ENCODE peak calls at places on chromosomes 16 and 17, in four cellular contexts. T is HepG2, G is K562, N is Panc1. B is an unnamed sample.

GRCh38 chr16:10521681-10522274 is 58.6 kb downstream of the EMP2 start:
- DNase-seq in N (peak), T (peak), G (peak), B (peak)

GRCh38 chr16:19743816-19744159 is 25.7 kb downstream of the IQCK start:
- DNase-seq in N (no peak), T (no peak), G (no peak), B (no peak)

GRCh38 chr16:85778873-85779272 is 20.5 kb downstream of the EMC8 start:
- DNase-seq in G (no peak), N (no peak), T (no peak), B (no peak)

GRCh38 chr17:726331-726919 is 6.0 kb upstream of the TLCD3A start:
- DNase-seq in N (no peak), T (no peak), G (no peak), B (no peak)

GRCh38 chr17:27506348-27507218 is 50.3 kb downstream of the KSR1 start:
- DNase-seq in G (peak), T (no peak), N (no peak), B (no peak)

GRCh38 chr17:66420961-66421371 is 118.6 kb downstream of the PRKCA start:
- DNase-seq in G (no peak), T (peak), N (no peak), B (no peak)

GRCh38 chr16:83200005-83200779 is 573.4 kb downstream of the CDH13 start:
- DNase-seq in T (no peak), N (no peak), G (no peak), B (no peak)

GRCh38 chr17:9958586-9959281 is 53.7 kb upstream of the RCVRN start:
- DNase-seq in N (no peak), G (no peak), T (no peak), B (no peak)

GRCh38 chr16:74752756-74753155 is 21.9 kb downstream of the FA2H start:
- DNase-seq in T (no peak), G (no peak), N (no peak), B (no peak)

GRCh38 chr16:24834459-24835335 is 11.1 kb upstream of the SLC5A11 start:
- DNase-seq in T (peak), G (peak), N (no peak), B (peak)

GRCh38 chr17:22268912-22269220 is 576.5 kb downstream of the KCNJ18 start:
- DNase-seq in T (no peak), G (no peak), N (no peak), B (no peak)

GRCh38 chr17:7781467-7781866 is 52.5 kb upstream of the KDM6B start:
- DNase-seq in T (peak), N (no peak), G (no peak), B (no peak)

GRCh38 chr17:28008526-28008925 is 34.0 kb upstream of the NLK start:
- DNase-seq in T (peak), N (no peak), G (peak), B (peak)

GRCh38 chr17:10798332-10798749 is 5.6 kb downstream of the TMEM238L start:
- DNase-seq in N (no peak), T (no peak), G (no peak), B (no peak)

GRCh38 chr16:8905168-8905762 is 23.1 kb downstream of the LITAFD start:
- DNase-seq in T (peak), G (no peak), N (peak), B (peak)

GRCh38 chr17:61556224-61557188 is 34.5 kb downstream of the NACA2 start:
- DNase-seq in G (no peak), T (no peak), N (no peak), B (no peak)

GRCh38 chr17:78736526-78737079 is 45.5 kb downstream of the CYTH1 start:
- DNase-seq in T (no peak), G (peak), N (peak), B (peak)

GRCh38 chr16:85485379-85485778 is 127.7 kb upstream of the GSE1 start:
- DNase-seq in T (no peak), G (no peak), N (no peak), B (no peak)

GRCh38 chr16:79071424-79071823 is 529.1 kb downstream of the MAF start:
- DNase-seq in G (no peak), N (no peak), T (no peak), B (no peak)

GRCh38 chr17:557371-557770 is 157.3 kb downstream of the VPS53 start:
- DNase-seq in N (no peak), G (no peak), T (no peak), B (no peak)

DNA sequence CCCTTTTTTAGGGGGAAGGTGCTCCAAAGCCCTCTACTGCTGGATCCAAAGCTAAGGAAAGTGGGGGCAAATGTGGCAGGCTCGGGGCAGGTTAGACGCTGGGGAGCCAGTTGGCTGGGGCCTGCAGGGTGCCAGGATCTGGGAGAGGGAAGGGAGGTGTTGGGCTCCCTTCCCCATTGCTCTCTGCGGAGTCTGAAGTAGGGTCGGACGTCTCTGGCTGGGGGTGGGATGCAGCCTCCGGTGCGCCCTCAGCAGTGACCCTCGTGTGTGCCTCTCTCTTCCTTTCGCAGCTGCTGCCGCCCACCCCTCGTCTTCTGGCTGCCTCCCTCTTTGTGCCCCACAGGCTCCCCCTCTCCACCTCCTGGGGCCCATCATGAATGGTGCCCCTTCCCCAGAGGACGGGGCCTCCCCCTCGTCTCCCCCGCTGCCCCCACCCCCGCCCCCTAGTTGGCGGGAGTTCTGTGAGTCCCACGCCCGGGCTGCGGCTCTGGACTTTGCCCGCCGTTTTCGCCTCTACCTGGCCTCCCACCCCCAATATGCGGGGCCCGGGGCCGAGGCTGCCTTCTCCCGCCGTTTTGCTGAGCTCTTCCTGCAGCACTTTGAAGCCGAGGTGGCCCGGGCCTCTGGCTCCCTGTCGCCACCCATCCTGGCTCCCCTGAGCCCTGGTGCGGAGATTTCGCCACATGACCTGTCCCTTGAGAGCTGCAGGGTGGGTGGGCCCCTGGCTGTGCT is 2.2 kb downstream of the SH2B1 start:
- DNase-seq in N (no peak), T (peak), G (no peak), B (no peak)
- TF ChIP-seq TCF7L2 in N (no peak), T (no peak), G (no peak), B (no peak)

GRCh38 chr17:63702616-63703015 is 2.7 kb upstream of the LIMD2 start:
- DNase-seq in T (no peak), G (no peak), N (no peak), B (no peak)

GRCh38 chr17:63702223-63702577 is 2.3 kb upstream of the LIMD2 start:
- DNase-seq in N (no peak), T (no peak), G (no peak), B (no peak)

GRCh38 chr17:63700528-63701441 is 860 bp upstream of the LIMD2 start:
- DNase-seq in T (no peak), N (no peak), G (no peak), B (no peak)

GRCh38 chr17:63703029-63703428 is 3.1 kb upstream of the LIMD2 start:
- DNase-seq in G (no peak), N (no peak), T (no peak), B (no peak)

DNA sequence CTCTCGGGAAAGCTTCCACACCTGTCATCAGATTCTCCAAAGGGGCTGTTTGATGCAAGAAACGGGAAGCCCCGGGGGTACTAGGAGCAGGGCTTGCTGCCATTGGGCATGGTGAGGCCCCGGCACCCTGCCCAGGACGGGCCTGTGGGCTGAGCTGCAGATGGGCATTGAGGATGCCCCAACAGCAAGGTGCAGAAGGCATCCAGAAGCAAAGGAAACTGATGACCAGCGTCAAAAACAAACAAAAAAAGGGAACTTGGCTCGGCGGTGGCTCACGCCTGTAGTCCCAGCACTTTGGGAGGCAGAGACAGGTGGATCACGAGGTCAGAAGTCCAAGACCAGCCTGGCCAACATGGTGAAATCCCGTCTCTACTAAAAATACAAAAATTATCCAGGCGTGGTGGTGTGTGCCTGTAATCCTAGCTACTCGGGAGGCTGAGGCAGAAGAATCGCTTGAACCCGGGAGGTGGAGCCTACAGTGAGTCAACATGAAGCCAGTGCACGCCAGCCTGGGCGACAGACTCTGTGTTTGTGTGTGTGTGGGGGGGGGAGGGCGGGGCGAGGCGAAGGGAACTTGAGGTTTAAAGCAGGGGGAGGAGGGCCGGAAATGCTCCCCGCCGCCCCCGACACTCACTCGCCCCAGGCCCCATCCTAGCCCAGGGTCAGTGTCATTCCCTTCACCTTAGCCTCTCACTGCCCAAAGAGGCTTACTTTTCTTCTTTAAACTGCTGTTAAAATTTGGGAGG is 1.7 kb upstream of the LIMD2 start:
- DNase-seq in T (no peak), N (no peak), G (peak), B (no peak)
- TF ChIP-seq TCF7L2 in T (no peak), N (no peak), G (no peak), B (no peak)

DNA sequence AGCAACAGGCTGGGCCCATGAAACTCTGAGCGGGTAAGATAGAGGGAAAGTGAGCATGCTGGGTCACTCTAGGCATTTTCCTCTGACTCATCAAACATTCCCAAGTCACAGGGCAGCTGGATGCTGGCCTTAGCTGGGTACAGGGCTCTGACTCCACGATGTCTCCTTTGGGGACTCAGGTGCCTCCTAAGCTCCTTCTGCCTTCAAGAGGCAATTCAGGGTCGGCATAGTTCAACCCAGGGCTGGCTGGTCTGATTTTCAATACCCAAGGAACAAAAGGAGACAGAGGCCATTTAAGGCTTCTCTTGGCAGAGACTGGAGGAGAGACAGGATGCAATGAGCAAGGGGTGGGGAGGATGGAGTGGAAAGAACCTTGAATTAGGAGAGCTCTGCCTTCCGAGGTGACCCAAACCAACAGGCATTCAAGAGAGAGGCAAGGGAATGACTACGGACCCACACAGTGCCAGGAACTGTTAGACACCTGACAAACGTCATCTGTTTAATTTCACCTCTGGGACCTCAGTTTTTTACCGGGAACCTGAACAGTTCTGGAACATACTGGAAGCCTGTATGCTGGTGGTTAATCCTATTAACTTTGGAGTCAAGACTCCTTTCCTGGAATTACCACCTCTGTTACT is 905 bp downstream of the WBP2 start:
- DNase-seq in T (peak), N (no peak), G (no peak), B (no peak)
- TF ChIP-seq TCF7L2 in T (no peak), N (no peak), G (no peak), B (no peak)

GRCh38 chr16:81238296-81239011 is at the start of gene BCO1:
- DNase-seq in N (no peak), G (no peak), T (peak), B (no peak)
- TF ChIP-seq TCF7L2 in N (no peak), G (no peak), T (no peak), B (no peak)

GRCh38 chr17:68344701-68345136 is 53.4 kb downstream of the ARSG start:
- DNase-seq in T (no peak), N (no peak), G (no peak), B (no peak)
- TF ChIP-seq TCF7L2 in T (no peak), N (no peak), G (no peak), B (no peak)

DNA sequence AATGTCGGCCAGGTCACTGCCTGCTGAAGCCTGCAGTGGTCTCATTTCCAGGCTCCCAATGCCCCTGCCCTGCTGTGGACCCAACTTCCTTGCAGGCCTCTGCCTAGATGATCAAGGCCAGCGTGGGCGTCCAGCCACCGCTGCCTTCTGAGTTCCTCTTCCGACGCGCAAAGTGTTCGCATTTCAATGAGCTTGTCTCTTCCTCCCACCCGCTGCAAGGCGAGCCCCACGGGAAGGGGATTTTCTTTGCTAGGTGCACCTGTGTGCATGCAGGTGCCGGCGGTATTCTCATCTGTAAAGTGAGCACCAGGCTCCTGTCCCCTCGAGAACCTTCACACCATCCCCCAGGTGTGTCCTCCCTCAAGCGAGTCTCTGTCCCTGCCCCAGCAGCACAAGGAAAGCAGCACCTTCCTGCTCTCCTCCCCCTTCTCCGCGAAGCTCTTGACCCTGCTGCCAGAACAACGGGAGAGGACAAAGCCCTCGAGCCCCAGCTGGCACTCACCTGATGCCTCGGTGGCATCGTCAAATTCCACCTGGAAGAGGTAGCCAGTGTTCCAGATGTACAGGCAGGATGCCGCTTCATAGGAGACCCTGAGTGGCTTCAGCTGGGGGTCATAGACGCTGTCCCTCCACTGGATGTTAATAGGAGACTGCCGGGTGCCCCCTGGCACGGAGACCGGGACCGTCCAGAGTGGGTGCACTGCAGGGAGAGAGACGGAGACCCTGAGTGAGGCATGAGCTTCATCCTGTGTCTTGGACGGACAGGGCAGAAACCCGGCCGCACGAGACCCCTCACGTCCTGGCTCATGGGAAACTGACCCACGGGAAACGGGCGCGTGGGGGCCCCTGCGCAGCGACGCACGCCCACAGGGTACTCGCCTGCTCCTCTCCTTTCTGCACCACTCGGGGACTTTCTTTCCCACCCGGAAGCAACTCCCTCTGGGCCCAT is 9.8 kb downstream of the CA5A start:
- DNase-seq in N (no peak), T (no peak), G (no peak), B (no peak)
- TF ChIP-seq TCF7L2 in N (no peak), T (no peak), G (no peak), B (no peak)

GRCh38 chr17:80071116-80071980 is 30.0 kb upstream of the GAA start:
- DNase-seq in T (peak), N (no peak), G (no peak), B (no peak)
- TF ChIP-seq TCF7L2 in T (no peak), N (no peak), G (no peak), B (no peak)

DNA sequence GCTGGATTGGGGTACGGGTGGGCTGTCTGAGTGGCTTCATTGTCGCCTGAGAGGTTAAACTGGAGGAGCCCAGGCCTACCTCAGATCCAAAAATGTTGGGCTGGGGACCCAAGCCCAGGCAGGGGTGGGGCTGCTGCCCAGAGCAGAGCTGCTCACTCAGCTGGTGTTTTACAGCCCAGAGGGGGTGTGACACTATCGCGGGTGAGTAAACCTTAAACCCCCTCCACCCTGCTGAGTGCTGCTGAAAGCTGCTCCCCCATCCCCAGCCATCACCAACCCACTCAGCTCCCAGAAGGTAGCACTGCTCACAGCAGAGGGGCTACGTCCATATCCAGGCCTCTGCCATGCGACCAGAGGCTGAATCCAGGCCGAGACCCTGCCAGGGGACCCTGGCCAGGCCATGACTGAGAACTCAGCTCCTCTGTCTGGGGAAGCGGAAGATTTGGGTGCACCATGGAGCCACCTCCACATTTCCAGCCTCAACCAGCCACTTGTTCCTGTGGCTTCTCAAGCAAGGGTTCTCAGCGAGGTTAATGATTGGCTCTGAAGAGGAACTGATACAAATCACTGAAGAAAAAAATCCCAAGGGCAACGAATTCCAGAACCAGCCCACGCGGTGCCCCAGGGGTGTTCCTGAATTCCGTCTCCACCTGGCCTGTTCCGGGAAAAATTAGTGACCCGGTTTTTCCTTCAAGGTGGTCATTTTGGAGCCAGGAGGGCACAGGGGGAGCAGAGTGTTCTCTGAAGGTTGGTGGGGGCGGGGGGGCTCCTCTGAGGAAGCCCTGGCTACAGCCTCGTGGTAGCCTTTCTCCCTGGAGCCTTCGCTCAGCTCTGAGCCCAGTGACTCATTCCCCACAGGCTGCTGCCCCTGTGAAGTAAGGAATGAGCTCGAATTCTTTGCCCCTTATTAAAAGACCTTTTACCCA is 9.4 kb upstream of the SLC16A5 start:
- DNase-seq in N (no peak), G (no peak), T (no peak), B (peak)
- TF ChIP-seq TCF7L2 in N (no peak), G (no peak), T (no peak), B (no peak)

GRCh38 chr17:72660274-72661092 is 432.0 kb downstream of the SLC39A11 start:
- DNase-seq in G (no peak), N (no peak), T (no peak), B (no peak)

GRCh38 chr17:72659811-72660210 is 432.7 kb downstream of the SLC39A11 start:
- DNase-seq in N (no peak), T (no peak), G (no peak), B (no peak)

GRCh38 chr17:72657467-72658317 is 434.8 kb downstream of the SLC39A11 start:
- DNase-seq in T (peak), N (no peak), G (no peak), B (no peak)

GRCh38 chr17:72656114-72656763 is 436.2 kb downstream of the SLC39A11 start:
- DNase-seq in T (no peak), G (no peak), N (no peak), B (no peak)

DNA sequence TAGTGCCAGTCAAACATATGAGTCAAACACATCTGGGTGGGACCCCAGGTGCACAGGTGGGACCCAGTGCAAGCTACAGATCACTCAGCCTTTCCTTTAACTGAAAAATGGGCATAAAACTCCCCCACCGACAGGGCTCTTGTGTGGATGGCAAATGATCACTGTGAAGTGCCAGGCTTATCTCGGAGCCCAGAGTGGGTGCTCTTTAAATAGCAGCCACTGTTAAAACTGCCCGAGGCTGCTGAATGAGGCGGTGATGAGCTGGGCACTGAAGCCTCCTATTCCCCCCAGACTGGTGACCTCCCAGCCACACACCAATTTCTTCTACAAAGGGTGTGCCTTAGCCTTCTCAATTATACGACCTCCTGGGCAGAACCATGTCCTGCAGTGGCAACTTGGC is 433.8 kb downstream of the SLC39A11 start:
- DNase-seq in N (no peak), T (no peak), G (no peak), B (no peak)
- TF ChIP-seq TCF7L2 in N (no peak), T (no peak), G (no peak), B (no peak)

B was measured in HCT116.